ENCODE peak calls at places on chromosomes 16 and 17, in four cellular contexts. V, U, E and J are unnamed samples.

GRCh38 chr17:50767446-50767845 is at the start of gene ANKRD40CL:
- DNase-seq in V (no peak), E (no peak), U (no peak), J (no peak)

GRCh38 chr17:66345264-66345663 is 42.9 kb downstream of the PRKCA start:
- DNase-seq in U (no peak), E (no peak), V (no peak), J (no peak)

GRCh38 chr17:9880582-9880999 is 24.5 kb downstream of the RCVRN start:
- DNase-seq in E (peak; percentile 57), V (no peak), U (no peak), J (no peak)

GRCh38 chr17:3730881-3731429 is 7.3 kb downstream of the HASPIN start:
- DNase-seq in V (no peak), E (no peak), U (peak; percentile 42), J (no peak)

GRCh38 chr16:27432600-27432957 is 30.6 kb downstream of the IL21R start:
- DNase-seq in V (no peak), U (peak; percentile 82), E (peak; percentile 83), J (no peak)

GRCh38 chr16:2165861-2166260 is 10.3 kb downstream of the TRAF7 start:
- DNase-seq in E (no peak), V (no peak), U (no peak), J (no peak)

GRCh38 chr17:37294888-37295287 is 80.9 kb upstream of the C17orf78 start:
- DNase-seq in V (no peak), U (no peak), E (no peak), J (no peak)

GRCh38 chr16:84518804-84519341 is 14.4 kb upstream of the MEAK7 start:
- DNase-seq in U (no peak), V (no peak), E (no peak), J (no peak)

GRCh38 chr16:28977703-28978641 is 3.4 kb downstream of the SPNS1 start:
- DNase-seq in E (no peak), U (no peak), V (no peak), J (no peak)

GRCh38 chr16:22189473-22190168 is 16.5 kb upstream of the EEF2K start:
- DNase-seq in E (peak; percentile 70), V (peak; percentile 81), U (peak; percentile 16), J (no peak)

GRCh38 chr16:27174007-27174406 is 29.3 kb upstream of the KDM8 start:
- DNase-seq in V (no peak), U (no peak), E (no peak), J (no peak)

GRCh38 chr16:70470927-70471341 is 16.5 kb downstream of the FCSK start:
- DNase-seq in E (no peak), U (peak; percentile 10), V (peak; percentile 78), J (no peak)

GRCh38 chr16:88759245-88759975 is 25.6 kb downstream of the PIEZO1 start:
- DNase-seq in V (no peak), E (no peak), U (peak; percentile 49), J (no peak)
- H3K27ac ChIP-seq in V (no peak overlapping the region), E (no peak overlapping the region), U (peak overlapping the region; percentile 78), J (no peak overlapping the region)

DNA sequence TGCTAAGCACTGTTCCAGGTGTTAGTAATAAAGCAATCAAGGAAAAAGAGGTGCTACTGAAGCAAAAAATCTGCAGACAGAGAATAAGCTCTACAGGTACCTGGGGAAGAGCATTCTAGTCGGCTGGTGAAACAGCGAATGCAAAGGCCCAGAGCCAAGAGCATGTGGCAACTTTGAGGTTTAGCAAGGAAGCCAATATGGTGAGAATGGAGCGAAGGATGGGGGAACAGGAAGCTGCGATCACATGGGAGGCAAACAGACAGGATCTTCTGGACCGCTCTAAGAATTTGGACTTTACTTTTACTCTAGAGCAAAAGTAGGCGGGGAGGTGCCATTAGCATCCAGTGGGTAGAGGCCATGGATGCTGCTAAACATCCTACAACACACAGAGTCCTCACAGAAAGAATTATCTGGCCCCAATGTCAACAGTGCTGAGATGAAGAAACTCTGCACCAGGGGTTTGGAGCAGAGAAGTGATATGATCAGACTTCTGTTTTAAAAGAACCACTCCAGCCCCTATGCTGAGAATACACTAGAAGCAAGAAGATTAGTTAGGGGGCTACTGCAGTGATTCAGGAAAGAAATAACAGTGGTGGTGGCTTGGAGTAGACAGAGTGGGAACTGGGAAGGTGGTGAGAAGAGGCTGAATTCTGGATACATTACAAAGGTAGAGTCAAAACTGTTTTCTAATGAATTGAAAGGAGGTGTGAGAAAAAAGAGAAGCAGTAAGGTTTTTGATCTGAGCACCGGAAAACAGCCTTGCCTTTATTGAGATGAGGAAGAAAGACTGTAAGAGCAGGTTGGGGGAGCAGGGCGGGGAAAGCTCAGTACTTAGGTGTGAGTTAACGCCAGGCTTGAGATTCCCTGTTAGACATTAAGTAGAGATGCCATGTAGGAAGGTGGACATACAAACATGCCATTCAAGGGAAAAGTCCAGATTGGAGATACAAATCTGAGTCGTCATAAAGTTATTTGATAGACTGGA is 11.0 kb downstream of the EFTUD2 start:
- DNase-seq in U (no peak), E (no peak), V (no peak), J (no peak)
- H3K27ac ChIP-seq in U (no peak overlapping the region), E (no peak overlapping the region), V (no peak overlapping the region), J (no peak overlapping the region)

GRCh38 chr16:12258806-12259205 is 282.3 kb downstream of the SNX29 start:
- DNase-seq in V (no peak), U (no peak), E (no peak), J (no peak)
- H3K27ac ChIP-seq in V (no peak overlapping the region), U (no peak overlapping the region), E (no peak overlapping the region), J (no peak overlapping the region)

DNA sequence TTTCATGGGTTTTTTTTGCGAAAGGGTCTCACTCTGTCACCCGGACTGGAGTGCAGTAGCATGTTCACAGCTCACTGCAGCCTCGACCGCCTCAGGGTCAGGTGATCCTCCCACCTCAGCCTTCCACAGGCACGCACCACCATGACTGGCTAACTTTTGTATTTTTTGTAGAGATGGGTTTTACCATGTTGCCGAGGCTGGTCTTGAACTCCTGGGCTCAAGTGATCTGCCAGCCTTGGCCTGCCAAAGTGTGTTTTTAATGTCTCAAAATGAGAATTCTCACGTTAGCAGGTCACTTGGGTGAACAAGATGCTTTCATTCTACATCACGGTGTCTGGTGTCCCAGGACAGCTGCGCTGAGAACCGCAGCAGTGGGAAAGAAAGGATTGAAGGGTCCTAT is 3.2 kb downstream of the FBXO31 start:
- DNase-seq in U (no peak), V (no peak), E (no peak), J (no peak)
- H3K27ac ChIP-seq in U (peak overlapping the region; percentile 1), V (peak overlapping the region; percentile 51), E (no peak overlapping the region), J (peak overlapping the region; percentile 40)

GRCh38 chr17:79011451-79012147 is 2.0 kb upstream of the CANT1 start:
- DNase-seq in E (peak; percentile 63), U (peak; percentile 85), V (no peak), J (no peak)

GRCh38 chr17:79009397-79010303 is at the start of gene CANT1:
- DNase-seq in E (peak; percentile 73), U (peak; percentile 77), V (peak; percentile 95), J (no peak)

GRCh38 chr17:79012563-79013134 is 3.1 kb upstream of the CANT1 start:
- DNase-seq in E (no peak), V (no peak), U (no peak), J (no peak)

GRCh38 chr17:79008666-79009387 is 737 bp downstream of the CANT1 start:
- DNase-seq in V (peak; percentile 47), E (no peak), U (no peak), J (no peak)

GRCh38 chr17:79010304-79010646 is 711 bp upstream of the CANT1 start:
- DNase-seq in U (no peak), E (no peak), V (peak; percentile 44), J (no peak)
- H3K27ac ChIP-seq in U (peak overlapping the region; percentile 94), E (peak overlapping the region; percentile 57), V (peak overlapping the region; percentile 85), J (peak overlapping the region; percentile 67)

DNA sequence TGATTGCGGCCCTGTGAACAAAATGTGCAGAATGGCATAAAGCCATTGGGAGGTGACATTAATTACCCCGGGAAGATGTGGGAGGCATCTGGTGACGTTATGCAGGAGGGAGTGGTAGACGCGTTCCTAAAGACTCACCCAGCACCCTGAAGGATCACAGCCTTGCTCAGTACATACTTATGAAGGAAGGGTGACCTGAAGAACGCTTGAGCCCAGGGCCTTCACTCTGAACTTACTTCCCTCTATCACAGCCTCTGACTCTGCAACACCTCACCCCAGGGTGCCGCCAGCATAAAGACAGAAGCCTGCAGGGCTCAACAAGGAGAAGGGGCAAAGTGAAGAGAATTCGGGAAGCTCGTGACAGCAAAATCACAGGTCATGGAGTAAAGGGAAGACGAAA is 9.4 kb downstream of the MFSD6L start:
- DNase-seq in V (no peak), E (no peak), U (no peak), J (no peak)
- H3K27ac ChIP-seq in V (no peak overlapping the region), E (no peak overlapping the region), U (no peak overlapping the region), J (no peak overlapping the region)

GRCh38 chr17:74854792-74855191 is 4.9 kb downstream of the GRIN2C start:
- DNase-seq in V (peak; percentile 43), U (no peak), E (no peak), J (no peak)

GRCh38 chr17:74855323-74855722 is 4.4 kb downstream of the GRIN2C start:
- DNase-seq in E (no peak), U (no peak), V (peak; percentile 7), J (no peak)

GRCh38 chr17:74853669-74854068 is 6.0 kb downstream of the GRIN2C start:
- DNase-seq in V (peak; percentile 25), U (no peak), E (no peak), J (no peak)

GRCh38 chr17:74858672-74859438 is 830 bp downstream of the GRIN2C start:
- DNase-seq in E (no peak), U (no peak), V (peak; percentile 32), J (no peak)

DNA sequence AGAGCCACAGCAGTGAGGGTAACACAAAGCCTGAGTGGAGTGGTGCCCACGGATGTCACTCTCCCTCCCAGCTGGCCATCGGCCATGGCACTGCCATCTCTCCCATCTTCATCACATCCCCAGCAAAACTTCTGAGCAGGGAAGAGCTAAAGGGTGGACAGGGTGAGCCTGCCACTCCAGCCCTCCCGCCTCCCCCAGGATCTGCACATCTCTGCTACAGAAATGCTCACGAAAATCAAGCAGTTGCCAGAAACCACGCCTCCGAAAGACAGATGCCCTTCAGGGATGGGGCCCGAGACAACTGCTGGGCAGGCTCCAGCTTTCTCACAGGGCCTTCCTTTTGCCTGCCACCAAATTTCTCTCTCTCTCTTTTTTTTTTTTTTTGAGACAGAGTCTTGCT is 3.6 kb downstream of the GRIN2C start:
- DNase-seq in V (peak; percentile 75), U (no peak), E (no peak), J (no peak)
- H3K27ac ChIP-seq in V (peak overlapping the region; percentile 62), U (no peak overlapping the region), E (no peak overlapping the region), J (no peak overlapping the region)